ENCODE peak calls at places on chromosomes 16 and 17, in nine cellular contexts. One of them, this sample, is unnamed.

GRCh38 chr16:24069036-24069590 is 187.0 kb upstream of the CACNG3 start:
- DNase-seq in psoas muscle: no peak
- DNase-seq in sigmoid colon: no peak
- DNase-seq in heart right ventricle: no peak
- DNase-seq in CD8-positive, alpha-beta memory T cell: no peak
- DNase-seq in transverse colon: no peak
- DNase-seq in cardiac muscle cell: no peak
- DNase-seq in aorta: no peak
- DNase-seq in fibroblast of lung: no peak
- DNase-seq in this sample: no peak

GRCh38 chr17:27651411-27652345 is 20.7 kb downstream of the LGALS9 start:
- DNase-seq in CD8-positive, alpha-beta memory T cell: peak; percentile 53
- DNase-seq in heart right ventricle: peak; percentile 64
- DNase-seq in fibroblast of lung: peak; percentile 43
- DNase-seq in transverse colon: peak; percentile 81
- DNase-seq in sigmoid colon: peak; percentile 78
- DNase-seq in cardiac muscle cell: peak; percentile 62
- DNase-seq in aorta: peak; percentile 85
- DNase-seq in psoas muscle: peak; percentile 69
- DNase-seq in this sample: peak; percentile 56

GRCh38 chr17:40548491-40548981 is 16.7 kb downstream of the CCR7 start:
- DNase-seq in cardiac muscle cell: no peak
- DNase-seq in CD8-positive, alpha-beta memory T cell: no peak
- DNase-seq in heart right ventricle: no peak
- DNase-seq in psoas muscle: no peak
- DNase-seq in fibroblast of lung: no peak
- DNase-seq in transverse colon: no peak
- DNase-seq in aorta: peak; percentile 22
- DNase-seq in sigmoid colon: no peak
- DNase-seq in this sample: no peak

GRCh38 chr16:65889533-65889966 is 476.9 kb upstream of the CDH5 start:
- DNase-seq in fibroblast of lung: no peak
- DNase-seq in sigmoid colon: no peak
- DNase-seq in CD8-positive, alpha-beta memory T cell: no peak
- DNase-seq in psoas muscle: no peak
- DNase-seq in transverse colon: no peak
- DNase-seq in aorta: no peak
- DNase-seq in cardiac muscle cell: peak; percentile 7
- DNase-seq in heart right ventricle: no peak
- DNase-seq in this sample: no peak

GRCh38 chr16:70349783-70350182 is 3.1 kb downstream of the DDX19A start:
- DNase-seq in sigmoid colon: no peak
- DNase-seq in fibroblast of lung: no peak
- DNase-seq in CD8-positive, alpha-beta memory T cell: no peak
- DNase-seq in psoas muscle: no peak
- DNase-seq in cardiac muscle cell: no peak
- DNase-seq in transverse colon: no peak
- DNase-seq in heart right ventricle: no peak
- DNase-seq in aorta: no peak
- DNase-seq in this sample: no peak

GRCh38 chr17:81417879-81418709 is 22.8 kb downstream of the BAHCC1 start:
- DNase-seq in CD8-positive, alpha-beta memory T cell: no peak
- DNase-seq in heart right ventricle: no peak
- DNase-seq in cardiac muscle cell: no peak
- DNase-seq in sigmoid colon: no peak
- DNase-seq in transverse colon: no peak
- DNase-seq in psoas muscle: no peak
- DNase-seq in aorta: no peak
- DNase-seq in fibroblast of lung: no peak
- DNase-seq in this sample: no peak

GRCh38 chr16:10314811-10315210 is 71.0 kb upstream of the ATF7IP2 start:
- DNase-seq in heart right ventricle: no peak
- DNase-seq in CD8-positive, alpha-beta memory T cell: no peak
- DNase-seq in fibroblast of lung: no peak
- DNase-seq in psoas muscle: no peak
- DNase-seq in cardiac muscle cell: peak; percentile 39
- DNase-seq in sigmoid colon: no peak
- DNase-seq in transverse colon: no peak
- DNase-seq in aorta: no peak
- DNase-seq in this sample: peak; percentile 50

GRCh38 chr17:42221886-42222745 is 27.8 kb upstream of the GHDC start:
- DNase-seq in aorta: no peak
- DNase-seq in transverse colon: peak; percentile 44
- DNase-seq in heart right ventricle: no peak
- DNase-seq in psoas muscle: peak; percentile 34
- DNase-seq in fibroblast of lung: peak; percentile 72
- DNase-seq in sigmoid colon: no peak
- DNase-seq in CD8-positive, alpha-beta memory T cell: peak; percentile 15
- DNase-seq in cardiac muscle cell: peak; percentile 78
- DNase-seq in this sample: peak; percentile 65

GRCh38 chr17:14299261-14300093 is 1.4 kb upstream of the HS3ST3B1 start:
- DNase-seq in CD8-positive, alpha-beta memory T cell: peak; percentile 27
- DNase-seq in transverse colon: peak; percentile 16
- DNase-seq in heart right ventricle: peak; percentile 40
- DNase-seq in aorta: peak; percentile 81
- DNase-seq in psoas muscle: peak; percentile 48
- DNase-seq in sigmoid colon: peak; percentile 70
- DNase-seq in cardiac muscle cell: peak; percentile 75
- DNase-seq in fibroblast of lung: peak; percentile 69
- DNase-seq in this sample: peak; percentile 64

GRCh38 chr17:35082073-35082657 is 18.7 kb upstream of the RFFL start:
- DNase-seq in aorta: no peak
- DNase-seq in heart right ventricle: no peak
- DNase-seq in transverse colon: no peak
- DNase-seq in cardiac muscle cell: peak; percentile 74
- DNase-seq in CD8-positive, alpha-beta memory T cell: no peak
- DNase-seq in fibroblast of lung: peak; percentile 82
- DNase-seq in sigmoid colon: no peak
- DNase-seq in psoas muscle: no peak
- DNase-seq in this sample: peak; percentile 26

GRCh38 chr17:20092973-20093626 is 83.9 kb downstream of the SPECC1 start:
- DNase-seq in aorta: no peak
- DNase-seq in fibroblast of lung: no peak
- DNase-seq in psoas muscle: no peak
- DNase-seq in CD8-positive, alpha-beta memory T cell: no peak
- DNase-seq in heart right ventricle: no peak
- DNase-seq in cardiac muscle cell: no peak
- DNase-seq in transverse colon: no peak
- DNase-seq in sigmoid colon: no peak
- DNase-seq in this sample: no peak

GRCh38 chr17:20930065-20930760 is 112.6 kb downstream of the USP22 start:
- DNase-seq in sigmoid colon: no peak
- DNase-seq in cardiac muscle cell: no peak
- DNase-seq in heart right ventricle: no peak
- DNase-seq in CD8-positive, alpha-beta memory T cell: no peak
- DNase-seq in fibroblast of lung: no peak
- DNase-seq in psoas muscle: no peak
- DNase-seq in aorta: no peak
- DNase-seq in transverse colon: no peak
- DNase-seq in this sample: no peak

GRCh38 chr17:57487552-57487951 is 231.2 kb downstream of the MSI2 start:
- DNase-seq in cardiac muscle cell: no peak
- DNase-seq in fibroblast of lung: no peak
- DNase-seq in psoas muscle: no peak
- DNase-seq in CD8-positive, alpha-beta memory T cell: no peak
- DNase-seq in aorta: no peak
- DNase-seq in sigmoid colon: no peak
- DNase-seq in transverse colon: no peak
- DNase-seq in heart right ventricle: no peak
- DNase-seq in this sample: no peak
- H3K4me3 ChIP-seq in cardiac muscle cell: no peak overlapping the region
- H3K4me3 ChIP-seq in fibroblast of lung: no peak overlapping the region
- H3K4me3 ChIP-seq in psoas muscle: no peak overlapping the region
- H3K4me3 ChIP-seq in CD8-positive, alpha-beta memory T cell: no peak overlapping the region
- H3K4me3 ChIP-seq in aorta: no peak overlapping the region
- H3K4me3 ChIP-seq in sigmoid colon: no peak overlapping the region
- H3K4me3 ChIP-seq in transverse colon: no peak overlapping the region
- H3K4me3 ChIP-seq in heart right ventricle: no peak overlapping the region
- H3K4me3 ChIP-seq in this sample: no peak overlapping the region

GRCh38 chr17:78694805-78695531 is 87.1 kb downstream of the CYTH1 start:
- DNase-seq in cardiac muscle cell: no peak
- DNase-seq in transverse colon: no peak
- DNase-seq in fibroblast of lung: no peak
- DNase-seq in psoas muscle: no peak
- DNase-seq in sigmoid colon: no peak
- DNase-seq in aorta: no peak
- DNase-seq in CD8-positive, alpha-beta memory T cell: no peak
- DNase-seq in heart right ventricle: no peak
- DNase-seq in this sample: no peak
- H3K36me3 ChIP-seq in cardiac muscle cell: peaks cover 16% of the 10 kb centered on the region
- H3K36me3 ChIP-seq in transverse colon: peaks cover 67% of the 10 kb centered on the region
- H3K36me3 ChIP-seq in fibroblast of lung: peaks cover 2% of the 10 kb centered on the region
- H3K36me3 ChIP-seq in psoas muscle: peaks cover 15% of the 10 kb centered on the region
- H3K36me3 ChIP-seq in sigmoid colon: peaks cover 43% of the 10 kb centered on the region
- H3K36me3 ChIP-seq in aorta: no peaks in the 10 kb centered on the region
- H3K36me3 ChIP-seq in CD8-positive, alpha-beta memory T cell: peaks cover 81% of the 10 kb centered on the region
- H3K36me3 ChIP-seq in heart right ventricle: peaks cover 14% of the 10 kb centered on the region
- H3K36me3 ChIP-seq in this sample: peaks cover 95% of the 10 kb centered on the region

DNA sequence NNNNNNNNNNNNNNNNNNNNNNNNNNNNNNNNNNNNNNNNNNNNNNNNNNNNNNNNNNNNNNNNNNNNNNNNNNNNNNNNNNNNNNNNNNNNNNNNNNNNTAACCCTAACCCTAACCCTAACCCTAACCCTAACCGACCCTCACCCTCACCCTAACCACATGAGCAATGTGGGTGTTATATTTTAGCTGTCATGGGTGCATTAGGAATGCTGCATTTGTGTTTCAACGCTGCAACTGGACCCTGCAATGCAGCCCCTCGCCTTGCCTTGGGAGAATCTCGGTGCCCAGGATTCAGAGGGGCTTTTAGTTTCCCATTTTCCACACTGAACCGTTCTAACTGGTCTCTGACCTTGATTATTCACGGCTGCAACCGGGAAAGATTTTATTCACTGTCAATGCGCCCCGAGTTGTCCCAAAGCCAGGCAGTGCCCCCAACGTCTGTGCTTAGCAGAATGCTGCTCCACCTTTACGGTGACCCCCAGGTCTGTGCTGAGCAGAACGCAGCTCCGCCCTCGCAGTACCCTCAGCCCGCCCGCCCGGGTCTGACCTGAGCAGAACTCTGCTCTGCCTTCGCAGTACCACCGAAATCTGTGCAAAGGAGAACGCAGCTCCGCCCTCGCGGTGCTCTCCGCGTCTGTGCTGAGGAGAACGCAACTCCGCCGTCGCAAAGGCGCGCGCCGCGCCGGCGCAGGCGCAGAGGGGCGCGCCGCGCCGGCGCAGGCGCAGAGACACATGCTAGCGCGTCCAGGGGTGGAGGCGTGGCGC is 43.3 kb downstream of the POLR3K start:
- DNase-seq in fibroblast of lung: no peak
- DNase-seq in psoas muscle: no peak
- DNase-seq in transverse colon: peak; percentile 26
- DNase-seq in sigmoid colon: peak; percentile 71
- DNase-seq in heart right ventricle: no peak
- DNase-seq in CD8-positive, alpha-beta memory T cell: no peak
- DNase-seq in aorta: no peak
- DNase-seq in cardiac muscle cell: no peak
- DNase-seq in this sample: no peak
- H3K4me3 ChIP-seq in fibroblast of lung: peak overlapping the region; percentile 39
- H3K4me3 ChIP-seq in psoas muscle: no peak overlapping the region
- H3K4me3 ChIP-seq in transverse colon: no peak overlapping the region
- H3K4me3 ChIP-seq in sigmoid colon: no peak overlapping the region
- H3K4me3 ChIP-seq in heart right ventricle: no peak overlapping the region
- H3K4me3 ChIP-seq in CD8-positive, alpha-beta memory T cell: no peak overlapping the region
- H3K4me3 ChIP-seq in aorta: no peak overlapping the region
- H3K4me3 ChIP-seq in cardiac muscle cell: no peak overlapping the region
- H3K4me3 ChIP-seq in this sample: no peak overlapping the region

GRCh38 chr17:64683791-64684190 is 21.7 kb upstream of the SMURF2 start:
- DNase-seq in transverse colon: no peak
- DNase-seq in sigmoid colon: no peak
- DNase-seq in fibroblast of lung: no peak
- DNase-seq in psoas muscle: no peak
- DNase-seq in cardiac muscle cell: no peak
- DNase-seq in heart right ventricle: no peak
- DNase-seq in aorta: no peak
- DNase-seq in CD8-positive, alpha-beta memory T cell: no peak
- DNase-seq in this sample: no peak

GRCh38 chr17:64687376-64687775 is 25.3 kb upstream of the SMURF2 start:
- DNase-seq in transverse colon: no peak
- DNase-seq in aorta: no peak
- DNase-seq in CD8-positive, alpha-beta memory T cell: no peak
- DNase-seq in fibroblast of lung: no peak
- DNase-seq in sigmoid colon: no peak
- DNase-seq in heart right ventricle: no peak
- DNase-seq in psoas muscle: no peak
- DNase-seq in cardiac muscle cell: no peak
- DNase-seq in this sample: no peak

GRCh38 chr17:64686705-64687104 is 24.6 kb upstream of the SMURF2 start:
- DNase-seq in sigmoid colon: no peak
- DNase-seq in fibroblast of lung: peak; percentile 38
- DNase-seq in aorta: no peak
- DNase-seq in cardiac muscle cell: no peak
- DNase-seq in transverse colon: peak; percentile 39
- DNase-seq in psoas muscle: no peak
- DNase-seq in CD8-positive, alpha-beta memory T cell: no peak
- DNase-seq in heart right ventricle: no peak
- DNase-seq in this sample: no peak

GRCh38 chr17:64687959-64688358 is 25.9 kb upstream of the SMURF2 start:
- DNase-seq in CD8-positive, alpha-beta memory T cell: no peak
- DNase-seq in sigmoid colon: no peak
- DNase-seq in heart right ventricle: no peak
- DNase-seq in transverse colon: no peak
- DNase-seq in psoas muscle: no peak
- DNase-seq in aorta: no peak
- DNase-seq in fibroblast of lung: peak; percentile 41
- DNase-seq in cardiac muscle cell: peak; percentile 21
- DNase-seq in this sample: no peak

DNA sequence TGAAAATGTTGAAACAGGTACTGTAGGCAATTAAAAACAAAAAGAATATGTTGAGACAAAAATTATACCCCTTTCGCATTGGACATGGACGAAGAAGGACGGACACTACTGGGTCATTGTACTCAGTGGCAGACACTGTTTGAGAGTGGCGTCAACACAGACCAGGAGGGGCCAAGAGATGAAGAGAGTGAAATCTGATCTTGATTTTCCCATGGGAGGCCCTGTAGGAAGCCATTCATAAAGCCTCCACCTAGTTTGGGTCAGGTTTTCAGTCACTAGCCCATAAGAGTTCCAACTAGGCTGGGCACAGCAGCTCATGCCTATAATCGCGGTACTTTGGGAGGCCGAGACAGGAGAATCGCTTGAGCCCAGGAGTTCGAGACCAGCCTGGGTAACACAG is 23.6 kb upstream of the SMURF2 start:
- DNase-seq in aorta: no peak
- DNase-seq in cardiac muscle cell: no peak
- DNase-seq in psoas muscle: no peak
- DNase-seq in CD8-positive, alpha-beta memory T cell: no peak
- DNase-seq in transverse colon: no peak
- DNase-seq in sigmoid colon: no peak
- DNase-seq in fibroblast of lung: no peak
- DNase-seq in heart right ventricle: no peak
- DNase-seq in this sample: no peak
- H3K36me3 ChIP-seq in aorta: no peaks in the 10 kb centered on the region
- H3K36me3 ChIP-seq in cardiac muscle cell: no peaks in the 10 kb centered on the region
- H3K36me3 ChIP-seq in psoas muscle: no peaks in the 10 kb centered on the region
- H3K36me3 ChIP-seq in CD8-positive, alpha-beta memory T cell: no peaks in the 10 kb centered on the region
- H3K36me3 ChIP-seq in transverse colon: no peaks in the 10 kb centered on the region
- H3K36me3 ChIP-seq in sigmoid colon: no peaks in the 10 kb centered on the region
- H3K36me3 ChIP-seq in fibroblast of lung: no peaks in the 10 kb centered on the region
- H3K36me3 ChIP-seq in heart right ventricle: no peaks in the 10 kb centered on the region
- H3K36me3 ChIP-seq in this sample: no peaks in the 10 kb centered on the region

This sample was measured in CD4-positive, alpha-beta memory T cell.